ENCODE peak calls at places on chromosomes 12 and 14, in seven cellular contexts. B is nucleus accumbens, E is H4, A is WTC11, X is dorsolateral prefrontal cortex, H is lung, P is LHCN-M2. R is an unnamed sample.

GRCh38 chr14:92922883-92923743 is at the start of gene CHGA:
- DNase-seq in H (peak; percentile 35), E (no peak), P (peak; percentile 10), B (peak; percentile 63), X (peak; percentile 77), A (peak; percentile 86), R (peak; percentile 59)

GRCh38 chr12:27973487-27973890 is 956 bp upstream of the PTHLH start:
- DNase-seq in P (no peak), X (no peak), B (no peak), E (peak; percentile 37), A (no peak), H (no peak), R (no peak)

GRCh38 chr14:71113376-71113775 is 206.1 kb downstream of the PCNX1 start:
- DNase-seq in B (no peak), P (peak; percentile 12), E (no peak), H (no peak), A (no peak), X (no peak), R (no peak)

GRCh38 chr12:132803883-132804282 is 24.8 kb downstream of the GOLGA3 start:
- DNase-seq in E (no peak), H (no peak), B (no peak), A (no peak), X (no peak), P (no peak), R (no peak)

GRCh38 chr12:42981379-42981778 is 391.8 kb upstream of the PRICKLE1 start:
- DNase-seq in E (peak; percentile 15), H (no peak), P (peak; percentile 88), B (no peak), A (no peak), X (no peak), R (peak; percentile 11)

GRCh38 chr12:84463756-84464495 is 448.7 kb downstream of the SLC6A15 start:
- DNase-seq in B (no peak), E (peak; percentile 14), H (no peak), P (no peak), X (no peak), A (no peak), R (no peak)

GRCh38 chr12:3185260-3185870 is 108.2 kb downstream of the TSPAN9 start:
- DNase-seq in P (peak; percentile 70), E (no peak), X (no peak), H (no peak), B (no peak), A (no peak), R (no peak)

GRCh38 chr12:74105434-74105833 is 432.2 kb upstream of the ATXN7L3B start:
- DNase-seq in H (no peak), E (peak; percentile 60), X (no peak), A (no peak), P (no peak), B (no peak), R (no peak)

GRCh38 chr12:92444763-92445162 is 258.0 kb upstream of the PLEKHG7 start:
- DNase-seq in P (no peak), E (no peak), X (no peak), B (peak; percentile 26), H (no peak), A (no peak), R (no peak)

GRCh38 chr12:104115587-104115975 is 22.4 kb downstream of the NFYB start:
- DNase-seq in P (no peak), A (no peak), X (no peak), H (no peak), B (no peak), E (no peak), R (no peak)

GRCh38 chr12:86698581-86698980 is 442.4 kb upstream of the MGAT4C start:
- DNase-seq in B (no peak), H (no peak), E (no peak), X (no peak), A (no peak), P (peak; percentile 83), R (no peak)

GRCh38 chr12:22672951-22673350 is 48.0 kb downstream of the ETNK1 start:
- DNase-seq in E (no peak), B (no peak), A (no peak), H (no peak), X (no peak), P (peak; percentile 62), R (peak; percentile 13)

GRCh38 chr12:10304161-10304574 is 3.5 kb upstream of the KLRD1 start:
- DNase-seq in A (no peak), X (no peak), B (no peak), P (peak; percentile 79), E (peak; percentile 99), H (no peak), R (peak; percentile 5)

GRCh38 chr12:87784350-87784749 is 244.9 kb downstream of the C12orf50 start:
- DNase-seq in H (no peak), E (no peak), X (no peak), B (no peak), A (no peak), P (no peak), R (no peak)

R was measured in HTR-8/SVneo.